ENCODE peak calls at places on chromosomes 11 and 22, in six cellular contexts. One of them, this sample, is unnamed.

GRCh38 chr11:1387961-1388762 is 1.6 kb upstream of the BRSK2 start:
- DNase-seq in HL-60: no peak
- DNase-seq in A549: peak
- DNase-seq in testis: peak
- DNase-seq in heart left ventricle: no peak
- DNase-seq in body of pancreas: peak
- DNase-seq in this sample: peak

GRCh38 chr22:17862646-17863181 is 88.4 kb upstream of the BID start:
- DNase-seq in A549: no peak
- DNase-seq in body of pancreas: no peak
- DNase-seq in HL-60: peak
- DNase-seq in heart left ventricle: no peak
- DNase-seq in testis: no peak
- DNase-seq in this sample: no peak

GRCh38 chr22:49964493-49965290 is 4.1 kb downstream of the PIM3 start:
- DNase-seq in body of pancreas: peak
- DNase-seq in heart left ventricle: peak
- DNase-seq in HL-60: no peak
- DNase-seq in testis: no peak
- DNase-seq in A549: no peak
- DNase-seq in this sample: peak

GRCh38 chr22:24683671-24684070 is 80.7 kb downstream of the GGT1 start:
- DNase-seq in heart left ventricle: no peak
- DNase-seq in HL-60: no peak
- DNase-seq in testis: no peak
- DNase-seq in body of pancreas: no peak
- DNase-seq in A549: no peak
- DNase-seq in this sample: no peak

GRCh38 chr11:65204143-65204542 is 22.4 kb downstream of the CAPN1 start:
- DNase-seq in heart left ventricle: no peak
- DNase-seq in A549: no peak
- DNase-seq in testis: no peak
- DNase-seq in HL-60: no peak
- DNase-seq in body of pancreas: no peak
- DNase-seq in this sample: peak

GRCh38 chr22:31075961-31076360 is 5.2 kb upstream of the SMTN start:
- DNase-seq in heart left ventricle: peak
- DNase-seq in body of pancreas: peak
- DNase-seq in testis: peak
- DNase-seq in HL-60: no peak
- DNase-seq in A549: no peak
- DNase-seq in this sample: peak

GRCh38 chr22:24434472-24435322 is 7.3 kb downstream of the ADORA2A start:
- DNase-seq in testis: no peak
- DNase-seq in A549: no peak
- DNase-seq in heart left ventricle: peak
- DNase-seq in HL-60: peak
- DNase-seq in body of pancreas: peak
- DNase-seq in this sample: peak

GRCh38 chr11:90222459-90223247 is at the start of gene CHORDC1:
- DNase-seq in heart left ventricle: peak
- DNase-seq in testis: peak
- DNase-seq in body of pancreas: peak
- DNase-seq in HL-60: peak
- DNase-seq in A549: peak
- DNase-seq in this sample: peak

GRCh38 chr22:44088976-44089570 is 65.0 kb downstream of the PARVB start:
- DNase-seq in heart left ventricle: peak
- DNase-seq in A549: no peak
- DNase-seq in body of pancreas: no peak
- DNase-seq in HL-60: no peak
- DNase-seq in testis: peak
- DNase-seq in this sample: peak

GRCh38 chr11:9616858-9617257 is 43.4 kb downstream of the WEE1 start:
- DNase-seq in A549: no peak
- DNase-seq in body of pancreas: no peak
- DNase-seq in testis: no peak
- DNase-seq in heart left ventricle: no peak
- DNase-seq in HL-60: no peak
- DNase-seq in this sample: no peak

GRCh38 chr11:9613830-9614762 is 40.6 kb downstream of the WEE1 start:
- DNase-seq in A549: peak
- DNase-seq in testis: peak
- DNase-seq in heart left ventricle: peak
- DNase-seq in HL-60: peak
- DNase-seq in body of pancreas: peak
- DNase-seq in this sample: peak

GRCh38 chr11:9616042-9616640 is 42.7 kb downstream of the WEE1 start:
- DNase-seq in testis: no peak
- DNase-seq in heart left ventricle: no peak
- DNase-seq in A549: no peak
- DNase-seq in HL-60: no peak
- DNase-seq in body of pancreas: no peak
- DNase-seq in this sample: no peak

GRCh38 chr11:9613118-9613829 is 39.8 kb downstream of the WEE1 start:
- DNase-seq in testis: peak
- DNase-seq in body of pancreas: peak
- DNase-seq in A549: peak
- DNase-seq in HL-60: peak
- DNase-seq in heart left ventricle: peak
- DNase-seq in this sample: peak

GRCh38 chr11:9615031-9615451 is 41.6 kb downstream of the WEE1 start:
- DNase-seq in HL-60: peak
- DNase-seq in A549: no peak
- DNase-seq in testis: no peak
- DNase-seq in body of pancreas: no peak
- DNase-seq in heart left ventricle: no peak
- DNase-seq in this sample: no peak
- H3K27ac ChIP-seq in HL-60: peak
- H3K27ac ChIP-seq in A549: peak
- H3K27ac ChIP-seq in testis: no peak
- H3K27ac ChIP-seq in body of pancreas: peak
- H3K27ac ChIP-seq in heart left ventricle: peak
- H3K27ac ChIP-seq in this sample: no peak

DNA sequence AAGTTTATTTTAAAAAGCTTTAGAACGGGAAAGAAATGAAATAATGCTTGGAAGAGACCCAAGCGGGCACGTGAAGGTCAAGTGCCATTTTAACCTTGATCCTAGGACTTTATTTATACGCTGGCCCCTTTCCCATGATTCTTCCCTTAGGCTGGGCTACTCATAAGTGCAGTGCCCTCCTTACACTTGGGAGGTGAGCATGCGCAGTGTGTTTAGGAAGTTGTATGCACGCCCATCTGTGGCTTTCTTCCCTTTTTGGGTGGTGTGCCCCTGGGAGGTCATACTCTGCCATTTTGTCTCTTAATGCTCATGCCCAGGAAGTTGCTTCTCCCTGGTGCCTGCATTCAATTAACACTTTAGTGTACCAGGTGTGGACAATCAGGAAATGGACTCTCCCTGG is 239.7 kb downstream of the SWAP70 start:
- DNase-seq in body of pancreas: no peak
- DNase-seq in HL-60: no peak
- DNase-seq in testis: no peak
- DNase-seq in heart left ventricle: no peak
- DNase-seq in A549: no peak
- DNase-seq in this sample: no peak
- H3K27ac ChIP-seq in body of pancreas: no peak
- H3K27ac ChIP-seq in HL-60: no peak
- H3K27ac ChIP-seq in testis: no peak
- H3K27ac ChIP-seq in heart left ventricle: no peak
- H3K27ac ChIP-seq in A549: peak
- H3K27ac ChIP-seq in this sample: no peak

GRCh38 chr11:130633466-130633865 is 185.0 kb downstream of the ADAMTS15 start:
- DNase-seq in heart left ventricle: no peak
- DNase-seq in body of pancreas: no peak
- DNase-seq in A549: no peak
- DNase-seq in HL-60: no peak
- DNase-seq in testis: no peak
- DNase-seq in this sample: no peak
- H3K27ac ChIP-seq in heart left ventricle: no peak
- H3K27ac ChIP-seq in body of pancreas: no peak
- H3K27ac ChIP-seq in A549: peak
- H3K27ac ChIP-seq in HL-60: no peak
- H3K27ac ChIP-seq in testis: no peak
- H3K27ac ChIP-seq in this sample: no peak

DNA sequence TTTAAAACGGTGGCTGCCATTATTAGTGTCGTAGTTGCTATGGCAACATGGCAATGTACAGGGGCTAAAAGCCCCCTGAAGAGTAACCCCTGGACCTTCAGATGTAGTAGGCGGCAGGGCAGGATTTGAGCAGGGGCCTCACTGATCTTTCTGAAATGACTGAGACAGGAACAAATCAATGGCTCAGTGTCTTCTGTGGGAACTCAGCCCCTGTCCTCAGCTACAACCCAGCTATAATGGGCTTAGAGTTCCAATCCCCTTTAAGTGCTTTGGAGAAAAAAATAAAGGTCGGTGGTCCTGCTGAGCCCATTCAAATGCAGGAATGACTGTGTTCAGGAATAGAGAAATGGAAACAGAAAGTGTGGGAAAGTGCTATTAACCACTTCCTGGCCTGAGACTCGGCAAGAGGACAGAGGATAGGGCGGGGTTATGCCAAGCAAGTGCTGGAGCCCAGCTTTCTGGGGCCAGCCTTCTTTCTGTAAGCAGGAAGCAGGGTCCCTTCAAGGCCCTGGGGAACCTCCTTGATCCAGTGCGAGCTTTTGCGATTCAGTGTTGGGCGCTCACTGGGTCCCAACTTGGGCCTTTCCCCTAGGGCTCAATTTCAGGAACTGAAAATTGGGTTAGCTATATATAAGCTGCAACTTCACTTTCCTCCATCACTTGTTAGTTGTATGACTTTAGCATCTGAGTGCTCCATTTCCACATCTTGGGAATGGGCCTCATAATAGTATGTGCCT is 6.1 kb upstream of the CD82 start:
- DNase-seq in HL-60: no peak
- DNase-seq in testis: no peak
- DNase-seq in body of pancreas: no peak
- DNase-seq in A549: no peak
- DNase-seq in heart left ventricle: no peak
- DNase-seq in this sample: no peak
- H3K27ac ChIP-seq in HL-60: no peak
- H3K27ac ChIP-seq in testis: no peak
- H3K27ac ChIP-seq in body of pancreas: no peak
- H3K27ac ChIP-seq in A549: no peak
- H3K27ac ChIP-seq in heart left ventricle: no peak
- H3K27ac ChIP-seq in this sample: no peak

GRCh38 chr11:111939836-111940604 is 2.9 kb downstream of the DIXDC1 start:
- DNase-seq in A549: no peak
- DNase-seq in heart left ventricle: no peak
- DNase-seq in HL-60: no peak
- DNase-seq in body of pancreas: no peak
- DNase-seq in testis: no peak
- DNase-seq in this sample: no peak
- H3K27ac ChIP-seq in A549: peak
- H3K27ac ChIP-seq in heart left ventricle: peak
- H3K27ac ChIP-seq in HL-60: no peak
- H3K27ac ChIP-seq in body of pancreas: no peak
- H3K27ac ChIP-seq in testis: no peak
- H3K27ac ChIP-seq in this sample: no peak

DNA sequence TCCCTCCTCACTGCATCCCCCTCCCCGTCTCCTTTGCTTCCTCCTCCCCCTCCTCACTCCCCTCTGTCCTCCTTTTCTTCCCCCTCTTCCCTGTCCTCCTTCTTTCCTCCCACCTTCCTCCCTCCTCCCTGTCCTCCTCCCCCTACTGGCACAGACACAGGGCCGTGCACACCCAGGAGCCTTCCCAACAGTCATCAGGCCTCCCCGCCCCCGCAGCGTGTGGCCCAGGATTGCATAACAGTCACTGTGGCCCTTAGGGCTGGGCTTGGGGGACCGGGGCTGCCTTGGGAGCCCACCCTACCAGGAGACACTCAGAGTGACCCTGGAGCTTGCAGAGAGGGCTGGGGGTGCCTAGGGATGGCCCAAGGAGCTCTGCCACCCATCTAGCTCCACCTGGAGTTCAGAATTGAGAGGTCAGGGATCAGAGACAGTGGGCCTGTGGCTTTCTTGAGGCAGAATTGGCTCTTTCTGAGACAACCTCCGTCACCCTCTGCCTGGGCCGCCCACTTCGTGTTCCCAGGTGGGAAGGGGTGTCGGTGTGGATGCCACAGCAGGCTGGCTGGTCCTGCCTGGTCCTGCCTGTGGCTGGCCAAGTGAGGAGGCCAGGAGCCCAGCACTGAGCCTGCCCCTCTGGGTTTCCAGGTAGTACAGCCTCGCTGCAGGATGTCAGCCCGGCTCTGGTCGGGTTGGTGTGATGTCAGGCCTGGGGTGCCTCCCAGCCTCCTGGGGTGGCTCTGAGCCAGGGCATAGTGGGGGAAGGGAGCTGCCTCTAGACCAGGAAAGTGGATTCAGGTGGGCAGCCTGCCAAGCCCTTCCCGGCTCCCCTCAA is 1.6 kb downstream of the SPI1 start:
- DNase-seq in A549: no peak
- DNase-seq in body of pancreas: peak
- DNase-seq in heart left ventricle: no peak
- DNase-seq in HL-60: peak
- DNase-seq in testis: no peak
- DNase-seq in this sample: peak
- H3K27ac ChIP-seq in A549: no peak
- H3K27ac ChIP-seq in body of pancreas: peak
- H3K27ac ChIP-seq in heart left ventricle: peak
- H3K27ac ChIP-seq in HL-60: peak
- H3K27ac ChIP-seq in testis: no peak
- H3K27ac ChIP-seq in this sample: no peak

GRCh38 chr11:120547871-120548681 is 36.5 kb downstream of the GRIK4 start:
- DNase-seq in testis: peak
- DNase-seq in HL-60: no peak
- DNase-seq in heart left ventricle: peak
- DNase-seq in A549: peak
- DNase-seq in body of pancreas: peak
- DNase-seq in this sample: peak
- H3K27ac ChIP-seq in testis: no peak
- H3K27ac ChIP-seq in HL-60: no peak
- H3K27ac ChIP-seq in heart left ventricle: peak
- H3K27ac ChIP-seq in A549: no peak
- H3K27ac ChIP-seq in body of pancreas: peak
- H3K27ac ChIP-seq in this sample: no peak

DNA sequence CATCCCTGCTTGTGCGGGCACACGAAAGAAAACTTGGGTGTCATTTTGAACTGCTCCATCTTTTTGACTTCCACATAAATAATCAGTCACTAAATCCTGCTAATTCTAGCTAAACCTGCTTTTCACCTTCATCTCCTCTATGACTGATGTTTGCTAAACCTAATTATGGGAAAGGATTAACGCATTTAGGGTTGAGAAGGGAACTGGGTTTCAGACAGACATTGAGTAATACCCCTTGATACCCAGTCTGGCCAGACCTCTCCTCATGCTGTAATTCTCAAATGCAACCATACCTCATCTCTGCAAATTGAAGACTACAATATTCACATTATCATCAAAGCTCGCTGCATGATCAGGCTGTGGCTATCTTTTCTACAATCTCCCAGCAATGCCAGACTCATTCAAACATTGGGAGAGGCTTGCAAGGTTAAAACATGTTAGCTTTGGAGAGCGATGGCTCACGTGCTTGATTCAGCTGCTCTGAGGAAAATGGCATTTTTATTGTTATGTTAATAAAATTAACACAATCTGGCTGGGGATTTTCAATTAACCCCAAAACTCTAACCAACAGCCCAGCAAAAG is 2.4 kb downstream of the HPS4 start:
- DNase-seq in body of pancreas: no peak
- DNase-seq in testis: no peak
- DNase-seq in HL-60: no peak
- DNase-seq in A549: no peak
- DNase-seq in heart left ventricle: no peak
- DNase-seq in this sample: no peak
- H3K27ac ChIP-seq in body of pancreas: no peak
- H3K27ac ChIP-seq in testis: no peak
- H3K27ac ChIP-seq in HL-60: peak
- H3K27ac ChIP-seq in A549: no peak
- H3K27ac ChIP-seq in heart left ventricle: no peak
- H3K27ac ChIP-seq in this sample: no peak

GRCh38 chr11:27698872-27699241 is 1.4 kb downstream of the BDNF start:
- DNase-seq in heart left ventricle: peak
- DNase-seq in A549: peak
- DNase-seq in HL-60: peak
- DNase-seq in testis: peak
- DNase-seq in body of pancreas: peak
- DNase-seq in this sample: peak
- H3K27ac ChIP-seq in heart left ventricle: peak
- H3K27ac ChIP-seq in A549: peak
- H3K27ac ChIP-seq in HL-60: no peak
- H3K27ac ChIP-seq in testis: no peak
- H3K27ac ChIP-seq in body of pancreas: no peak
- H3K27ac ChIP-seq in this sample: no peak